ENCODE peak calls at places on chromosomes 3 and 15, in four cellular contexts. One of them, this sample, is unnamed.

GRCh38 chr3:170862618-170863374 is 7.2 kb downstream of the RPL22L1 start:
- DNase-seq in HT-29: no peak
- DNase-seq in GM03348: peak; percentile 19
- DNase-seq in G401: no peak
- DNase-seq in this sample: peak; percentile 68

GRCh38 chr3:71310595-71311319 is 272.8 kb downstream of the FOXP1 start:
- DNase-seq in HT-29: no peak
- DNase-seq in GM03348: peak; percentile 83
- DNase-seq in G401: no peak
- DNase-seq in this sample: peak; percentile 94

GRCh38 chr15:31412824-31413223 is 86.2 kb downstream of the KLF13 start:
- DNase-seq in HT-29: no peak
- DNase-seq in GM03348: no peak
- DNase-seq in G401: no peak
- DNase-seq in this sample: no peak

GRCh38 chr3:52222319-52223221 is 2.9 kb downstream of the TLR9 start:
- DNase-seq in HT-29: no peak
- DNase-seq in GM03348: no peak
- DNase-seq in G401: peak; percentile 60
- DNase-seq in this sample: no peak

GRCh38 chr3:63948995-63949394 is 36.8 kb upstream of the SCAANT1 start:
- DNase-seq in HT-29: no peak
- DNase-seq in GM03348: peak; percentile 59
- DNase-seq in G401: no peak
- DNase-seq in this sample: peak; percentile 72

GRCh38 chr15:69663441-69663840 is 210.8 kb downstream of the RPLP1 start:
- DNase-seq in HT-29: no peak
- DNase-seq in GM03348: no peak
- DNase-seq in G401: no peak
- DNase-seq in this sample: no peak

GRCh38 chr3:24086597-24087369 is 141.7 kb downstream of the NR1D2 start:
- DNase-seq in HT-29: no peak
- DNase-seq in GM03348: peak; percentile 13
- DNase-seq in G401: no peak
- DNase-seq in this sample: peak; percentile 53

GRCh38 chr3:120796944-120797343 is 54.4 kb downstream of the GTF2E1 start:
- DNase-seq in HT-29: no peak
- DNase-seq in GM03348: no peak
- DNase-seq in G401: no peak
- DNase-seq in this sample: no peak

GRCh38 chr15:38555686-38556334 is 8.8 kb downstream of the RASGRP1 start:
- DNase-seq in HT-29: no peak
- DNase-seq in GM03348: peak; percentile 55
- DNase-seq in G401: peak; percentile 63
- DNase-seq in this sample: peak; percentile 90

GRCh38 chr3:31779514-31779913 is 201.5 kb downstream of the OSBPL10 start:
- DNase-seq in HT-29: peak; percentile 5
- DNase-seq in GM03348: no peak
- DNase-seq in G401: no peak
- DNase-seq in this sample: no peak

GRCh38 chr3:118213892-118214291 is 820.8 kb downstream of the IGSF11 start:
- DNase-seq in HT-29: no peak
- DNase-seq in GM03348: no peak
- DNase-seq in G401: no peak
- DNase-seq in this sample: no peak

GRCh38 chr15:41474436-41474835 is 19.2 kb upstream of the ITPKA start:
- DNase-seq in HT-29: peak; percentile 72
- DNase-seq in GM03348: no peak
- DNase-seq in G401: no peak
- DNase-seq in this sample: no peak

GRCh38 chr15:87604857-87605446 is 651.6 kb downstream of the NTRK3 start:
- DNase-seq in HT-29: peak; percentile 56
- DNase-seq in GM03348: peak; percentile 23
- DNase-seq in G401: no peak
- DNase-seq in this sample: no peak

GRCh38 chr3:126517291-126517951 is at the start of gene UROC1:
- DNase-seq in HT-29: no peak
- DNase-seq in GM03348: no peak
- DNase-seq in G401: no peak
- DNase-seq in this sample: no peak

GRCh38 chr3:15541371-15541770 is 19.9 kb upstream of the COLQ start:
- DNase-seq in HT-29: no peak
- DNase-seq in GM03348: no peak
- DNase-seq in G401: no peak
- DNase-seq in this sample: no peak

GRCh38 chr3:158709666-158710083 is 22.6 kb downstream of the RARRES1 start:
- DNase-seq in HT-29: no peak
- DNase-seq in GM03348: peak; percentile 88
- DNase-seq in G401: no peak
- DNase-seq in this sample: peak; percentile 99

GRCh38 chr15:99613887-99614642 is 48.3 kb downstream of the MEF2A start:
- DNase-seq in HT-29: no peak
- DNase-seq in GM03348: peak; percentile 27
- DNase-seq in G401: no peak
- DNase-seq in this sample: peak; percentile 74

GRCh38 chr3:100637197-100637631 is 27.8 kb downstream of the ADGRG7 start:
- DNase-seq in HT-29: no peak
- DNase-seq in GM03348: no peak
- DNase-seq in G401: no peak
- DNase-seq in this sample: no peak

GRCh38 chr3:153749070-153749610 is 372.1 kb upstream of the ARHGEF26 start:
- DNase-seq in HT-29: no peak
- DNase-seq in GM03348: no peak
- DNase-seq in G401: no peak
- DNase-seq in this sample: peak; percentile 15

GRCh38 chr15:38558714-38559059 is 5.9 kb downstream of the RASGRP1 start:
- DNase-seq in HT-29: no peak
- DNase-seq in GM03348: peak; percentile 28
- DNase-seq in G401: peak; percentile 41
- DNase-seq in this sample: peak; percentile 71

GRCh38 chr3:32888739-32889138 is 62.7 kb upstream of the CCR4 start:
- DNase-seq in HT-29: no peak
- DNase-seq in GM03348: no peak
- DNase-seq in G401: no peak
- DNase-seq in this sample: no peak

GRCh38 chr15:75067123-75067854 is 43.9 kb downstream of the PPCDC start:
- DNase-seq in HT-29: peak; percentile 38
- DNase-seq in GM03348: no peak
- DNase-seq in G401: no peak
- DNase-seq in this sample: peak; percentile 20

GRCh38 chr3:37214076-37214475 is 39.7 kb upstream of the LRRFIP2 start:
- DNase-seq in HT-29: no peak
- DNase-seq in GM03348: no peak
- DNase-seq in G401: no peak
- DNase-seq in this sample: no peak

GRCh38 chr3:67783281-67784250 is 129.2 kb upstream of the SUCLG2 start:
- DNase-seq in HT-29: no peak
- DNase-seq in GM03348: no peak
- DNase-seq in G401: no peak
- DNase-seq in this sample: peak; percentile 2

GRCh38 chr3:36743821-36744220 is 20.5 kb downstream of the DCLK3 start:
- DNase-seq in HT-29: no peak
- DNase-seq in GM03348: no peak
- DNase-seq in G401: peak; percentile 64
- DNase-seq in this sample: no peak

GRCh38 chr3:12966847-12967750 is 106.1 kb downstream of the IQSEC1 start:
- DNase-seq in HT-29: no peak
- DNase-seq in GM03348: peak; percentile 45
- DNase-seq in G401: no peak
- DNase-seq in this sample: peak; percentile 33

GRCh38 chr15:58452775-58453174 is 21.0 kb downstream of the LIPC start:
- DNase-seq in HT-29: no peak
- DNase-seq in GM03348: no peak
- DNase-seq in G401: no peak
- DNase-seq in this sample: no peak

GRCh38 chr3:143901105-143901504 is 52.8 kb upstream of the SLC9A9 start:
- DNase-seq in HT-29: no peak
- DNase-seq in GM03348: peak; percentile 69
- DNase-seq in G401: no peak
- DNase-seq in this sample: peak; percentile 86

GRCh38 chr3:146326875-146327543 is 76.1 kb upstream of the PLSCR4 start:
- DNase-seq in HT-29: peak; percentile 82
- DNase-seq in GM03348: peak; percentile 66
- DNase-seq in G401: peak; percentile 36
- DNase-seq in this sample: peak; percentile 76

GRCh38 chr15:40263036-40263754 is 19.7 kb downstream of the ANKRD63 start:
- DNase-seq in HT-29: no peak
- DNase-seq in GM03348: peak; percentile 49
- DNase-seq in G401: no peak
- DNase-seq in this sample: peak; percentile 51

GRCh38 chr3:168117059-168117458 is 21.3 kb upstream of the GOLIM4 start:
- DNase-seq in HT-29: no peak
- DNase-seq in GM03348: no peak
- DNase-seq in G401: no peak
- DNase-seq in this sample: peak; percentile 43

GRCh38 chr3:140931-141330 is 55.6 kb upstream of the CHL1 start:
- DNase-seq in HT-29: no peak
- DNase-seq in GM03348: no peak
- DNase-seq in G401: no peak
- DNase-seq in this sample: no peak

GRCh38 chr3:131807822-131808221 is 227.0 kb downstream of the CPNE4 start:
- DNase-seq in HT-29: no peak
- DNase-seq in GM03348: no peak
- DNase-seq in G401: no peak
- DNase-seq in this sample: no peak

GRCh38 chr3:117217355-117217754 is 507.8 kb downstream of the TUSC7 start:
- DNase-seq in HT-29: no peak
- DNase-seq in GM03348: no peak
- DNase-seq in G401: no peak
- DNase-seq in this sample: no peak

GRCh38 chr3:145857956-145858355 is 303.0 kb downstream of the PLOD2 start:
- DNase-seq in HT-29: peak; percentile 21
- DNase-seq in GM03348: no peak
- DNase-seq in G401: no peak
- DNase-seq in this sample: no peak

GRCh38 chr15:34795267-34796081 is at the start of gene ACTC1:
- DNase-seq in HT-29: no peak
- DNase-seq in GM03348: peak; percentile 92
- DNase-seq in G401: peak; percentile 22
- DNase-seq in this sample: peak; percentile 54